ENCODE peak calls at places on chromosomes 16 and 17, in five cellular contexts. B is RCC 7860; S is stimulated activated naive CD8-positive, alpha-beta T cell treated with anti-CD3 and anti-CD28 coated beads, Interleukin-15, Interleukin-2, amounts not matched to agents 100 U/mL and 50 U/mL, for 24 hours; Z is HAP-1; W is substantia nigra. L is an unnamed sample.

GRCh38 chr16:88761830-88762229 is 23.2 kb downstream of the PIEZO1 start:
- DNase-seq in B (no peak), S (no peak), Z (no peak), W (no peak), L (no peak)

GRCh38 chr17:45172541-45173286 is 11.0 kb downstream of the HEXIM2 start:
- DNase-seq in B (peak), S (peak), Z (no peak), W (peak), L (peak)

GRCh38 chr17:63517825-63518534 is 5.2 kb upstream of the KCNH6 start:
- DNase-seq in B (no peak), S (no peak), Z (no peak), W (no peak), L (no peak)

GRCh38 chr17:70855401-70856054 is 686.2 kb downstream of the KCNJ2 start:
- DNase-seq in B (no peak), S (no peak), Z (no peak), W (no peak), L (peak)

GRCh38 chr17:27733771-27734170 is 66.6 kb downstream of the NOS2 start:
- DNase-seq in B (no peak), S (no peak), Z (no peak), W (no peak), L (no peak)

GRCh38 chr17:63189082-63189481 is 223.0 kb downstream of the TANC2 start:
- DNase-seq in B (peak), S (no peak), Z (no peak), W (no peak), L (peak)

GRCh38 chr17:41530062-41531048 is 2.2 kb upstream of the KRT19 start:
- DNase-seq in B (peak), S (no peak), Z (no peak), W (no peak), L (peak)

GRCh38 chr17:6711081-6711674 is 2.0 kb downstream of the SLC13A5 start:
- DNase-seq in B (no peak), S (no peak), Z (no peak), W (peak), L (no peak)

GRCh38 chr17:21532763-21533385 is 156.7 kb downstream of the KCNJ12 start:
- DNase-seq in B (no peak), S (no peak), Z (no peak), W (no peak), L (no peak)

GRCh38 chr16:87278191-87279093 is 38.8 kb downstream of the C16orf95 start:
- DNase-seq in B (peak), S (peak), Z (peak), W (peak), L (peak)

GRCh38 chr17:48375356-48375755 is 54.7 kb downstream of the SKAP1 start:
- DNase-seq in B (no peak), S (no peak), Z (no peak), W (no peak), L (peak)

GRCh38 chr17:30477758-30478115 is 529 bp downstream of the GOSR1 start:
- DNase-seq in B (no peak), S (no peak), Z (no peak), W (no peak), L (peak)

GRCh38 chr16:1420111-1420539 is 422 bp downstream of the UQCC4 start:
- DNase-seq in B (no peak), S (peak), Z (no peak), W (no peak), L (no peak)

GRCh38 chr17:74305865-74306654 is 20.0 kb upstream of the KIF19 start:
- DNase-seq in B (no peak), S (no peak), Z (no peak), W (peak), L (no peak)

GRCh38 chr16:84183572-84183875 is 3.3 kb downstream of the TAF1C start:
- DNase-seq in B (no peak), S (no peak), Z (no peak), W (no peak), L (no peak)

GRCh38 chr16:7116734-7117133 is 215.9 kb upstream of the RBFOX1 start:
- DNase-seq in B (no peak), S (no peak), Z (no peak), W (no peak), L (no peak)

GRCh38 chr16:66735891-66736290 is 15.5 kb downstream of the DYNC1LI2 start:
- DNase-seq in B (peak), S (peak), Z (no peak), W (no peak), L (peak)

GRCh38 chr17:700504-701094 is 14.0 kb downstream of the VPS53 start:
- DNase-seq in B (peak), S (no peak), Z (peak), W (no peak), L (peak)

GRCh38 chr17:45341389-45342158 is 24.8 kb upstream of the MAP3K14 start:
- DNase-seq in B (peak), S (no peak), Z (no peak), W (no peak), L (peak)

GRCh38 chr16:10305912-10306311 is 79.9 kb upstream of the ATF7IP2 start:
- DNase-seq in B (no peak), S (no peak), Z (no peak), W (no peak), L (no peak)

GRCh38 chr17:48547839-48548686 is 3.2 kb upstream of the HOXB2 start:
- DNase-seq in B (no peak), S (peak), Z (peak), W (no peak), L (peak)

GRCh38 chr17:68302066-68302564 is 10.8 kb downstream of the ARSG start:
- DNase-seq in B (no peak), S (no peak), Z (no peak), W (no peak), L (no peak)

GRCh38 chr17:19365833-19366636 is 3.5 kb upstream of the B9D1 start:
- DNase-seq in B (no peak), S (no peak), Z (no peak), W (no peak), L (no peak)

GRCh38 chr17:596287-596686 is 118.4 kb downstream of the VPS53 start:
- DNase-seq in B (no peak), S (no peak), Z (no peak), W (no peak), L (no peak)

GRCh38 chr16:78762222-78762621 is 662.8 kb downstream of the WWOX start:
- DNase-seq in B (no peak), S (peak), Z (no peak), W (no peak), L (peak)

GRCh38 chr17:83173180-83173996 is 94.0 kb downstream of the METRNL start:
- DNase-seq in B (no peak), S (peak), Z (no peak), W (no peak), L (no peak)

GRCh38 chr16:50282010-50282538 is 15.7 kb downstream of the ADCY7 start:
- DNase-seq in B (no peak), S (peak), Z (no peak), W (peak), L (no peak)

GRCh38 chr17:38910325-38910724 is 15.1 kb upstream of the LASP1NB start:
- DNase-seq in B (no peak), S (no peak), Z (no peak), W (no peak), L (no peak)

GRCh38 chr17:40019140-40019991 is 4.1 kb downstream of the CSF3 start:
- DNase-seq in B (no peak), S (no peak), Z (no peak), W (no peak), L (no peak)

GRCh38 chr16:88922114-88922825 is 54.7 kb downstream of the CBFA2T3 start:
- DNase-seq in B (no peak), S (no peak), Z (no peak), W (no peak), L (peak)

GRCh38 chr17:82970067-82970466 is 109.3 kb upstream of the METRNL start:
- DNase-seq in B (no peak), S (no peak), Z (no peak), W (no peak), L (no peak)

GRCh38 chr17:48814504-48814903 is 2.5 kb downstream of the TTLL6 start:
- DNase-seq in B (no peak), S (peak), Z (peak), W (no peak), L (peak)

GRCh38 chr16:85502357-85502756 is 110.8 kb upstream of the GSE1 start:
- DNase-seq in B (no peak), S (no peak), Z (no peak), W (no peak), L (no peak)

GRCh38 chr17:57898487-57899311 is 48.9 kb upstream of the MRPS23 start:
- DNase-seq in B (no peak), S (no peak), Z (no peak), W (peak), L (peak)

GRCh38 chr17:43540821-43541674 is 5.1 kb downstream of the ETV4 start:
- DNase-seq in B (no peak), S (no peak), Z (peak), W (no peak), L (no peak)

GRCh38 chr17:82333279-82334171 is at the start of gene SECTM1:
- DNase-seq in B (no peak), S (no peak), Z (no peak), W (no peak), L (no peak)